ENCODE peak calls at places on chromosomes 6 and 20, in eight cellular contexts. One of them, this sample, is unnamed.

GRCh38 chr6:148716811-148717210 is 30.0 kb upstream of the UST start:
- DNase-seq in astrocyte: no peak
- DNase-seq in neural progenitor cell: no peak
- DNase-seq in CD8-positive, alpha-beta T cell: no peak
- DNase-seq in psoas muscle: no peak
- DNase-seq in suprapubic skin: no peak
- DNase-seq in BE2C: no peak
- DNase-seq in heart right ventricle: no peak
- DNase-seq in this sample: no peak

GRCh38 chr6:128597004-128597403 is 76.6 kb upstream of the PTPRK start:
- DNase-seq in BE2C: no peak
- DNase-seq in CD8-positive, alpha-beta T cell: no peak
- DNase-seq in psoas muscle: no peak
- DNase-seq in heart right ventricle: no peak
- DNase-seq in suprapubic skin: no peak
- DNase-seq in neural progenitor cell: no peak
- DNase-seq in astrocyte: no peak
- DNase-seq in this sample: no peak

GRCh38 chr6:56235245-56235644 is 12.1 kb downstream of the COL21A1 start:
- DNase-seq in BE2C: no peak
- DNase-seq in astrocyte: no peak
- DNase-seq in heart right ventricle: no peak
- DNase-seq in psoas muscle: no peak
- DNase-seq in CD8-positive, alpha-beta T cell: no peak
- DNase-seq in suprapubic skin: no peak
- DNase-seq in neural progenitor cell: no peak
- DNase-seq in this sample: no peak

GRCh38 chr20:10790013-10790412 is 116.2 kb upstream of the JAG1 start:
- DNase-seq in suprapubic skin: no peak
- DNase-seq in CD8-positive, alpha-beta T cell: no peak
- DNase-seq in BE2C: no peak
- DNase-seq in neural progenitor cell: no peak
- DNase-seq in astrocyte: no peak
- DNase-seq in psoas muscle: no peak
- DNase-seq in heart right ventricle: no peak
- DNase-seq in this sample: no peak

GRCh38 chr20:1320016-1320415 is 8.9 kb downstream of the SDCBP2 start:
- DNase-seq in CD8-positive, alpha-beta T cell: no peak
- DNase-seq in heart right ventricle: no peak
- DNase-seq in neural progenitor cell: no peak
- DNase-seq in BE2C: no peak
- DNase-seq in astrocyte: no peak
- DNase-seq in psoas muscle: no peak
- DNase-seq in suprapubic skin: no peak
- DNase-seq in this sample: no peak

GRCh38 chr6:116580198-116580597 is 8.9 kb downstream of the RWDD1 start:
- DNase-seq in BE2C: no peak
- DNase-seq in suprapubic skin: no peak
- DNase-seq in neural progenitor cell: no peak
- DNase-seq in heart right ventricle: no peak
- DNase-seq in psoas muscle: no peak
- DNase-seq in astrocyte: peak; percentile 69
- DNase-seq in CD8-positive, alpha-beta T cell: no peak
- DNase-seq in this sample: no peak

GRCh38 chr6:4388675-4389074 is 253.3 kb upstream of the ECI2 start:
- DNase-seq in psoas muscle: no peak
- DNase-seq in astrocyte: no peak
- DNase-seq in suprapubic skin: no peak
- DNase-seq in CD8-positive, alpha-beta T cell: no peak
- DNase-seq in neural progenitor cell: peak; percentile 48
- DNase-seq in heart right ventricle: no peak
- DNase-seq in BE2C: no peak
- DNase-seq in this sample: no peak

GRCh38 chr20:7161690-7162089 is 394.2 kb downstream of the BMP2 start:
- DNase-seq in astrocyte: no peak
- DNase-seq in suprapubic skin: no peak
- DNase-seq in neural progenitor cell: peak; percentile 32
- DNase-seq in heart right ventricle: peak; percentile 13
- DNase-seq in psoas muscle: no peak
- DNase-seq in BE2C: no peak
- DNase-seq in CD8-positive, alpha-beta T cell: no peak
- DNase-seq in this sample: no peak

GRCh38 chr6:40907198-40907701 is 131.8 kb downstream of the UNC5CL start:
- DNase-seq in astrocyte: peak; percentile 43
- DNase-seq in neural progenitor cell: no peak
- DNase-seq in heart right ventricle: peak; percentile 9
- DNase-seq in CD8-positive, alpha-beta T cell: no peak
- DNase-seq in suprapubic skin: no peak
- DNase-seq in psoas muscle: no peak
- DNase-seq in BE2C: peak; percentile 85
- DNase-seq in this sample: no peak

GRCh38 chr20:17806739-17807441 is 107.1 kb downstream of the BANF2 start:
- DNase-seq in astrocyte: peak; percentile 78
- DNase-seq in suprapubic skin: peak; percentile 81
- DNase-seq in neural progenitor cell: no peak
- DNase-seq in heart right ventricle: peak; percentile 88
- DNase-seq in BE2C: peak; percentile 33
- DNase-seq in psoas muscle: peak; percentile 82
- DNase-seq in CD8-positive, alpha-beta T cell: no peak
- DNase-seq in this sample: peak; percentile 48

GRCh38 chr6:146410851-146411595 is 132.6 kb upstream of the RAB32 start:
- DNase-seq in CD8-positive, alpha-beta T cell: no peak
- DNase-seq in suprapubic skin: no peak
- DNase-seq in neural progenitor cell: no peak
- DNase-seq in heart right ventricle: no peak
- DNase-seq in BE2C: no peak
- DNase-seq in psoas muscle: no peak
- DNase-seq in astrocyte: peak; percentile 14
- DNase-seq in this sample: no peak

GRCh38 chr6:159375014-159375413 is 205.8 kb downstream of the FNDC1 start:
- DNase-seq in heart right ventricle: no peak
- DNase-seq in neural progenitor cell: no peak
- DNase-seq in BE2C: no peak
- DNase-seq in suprapubic skin: no peak
- DNase-seq in psoas muscle: no peak
- DNase-seq in astrocyte: no peak
- DNase-seq in CD8-positive, alpha-beta T cell: no peak
- DNase-seq in this sample: no peak

GRCh38 chr6:159376443-159377182 is 207.4 kb downstream of the FNDC1 start:
- DNase-seq in psoas muscle: no peak
- DNase-seq in suprapubic skin: no peak
- DNase-seq in astrocyte: peak; percentile 37
- DNase-seq in heart right ventricle: no peak
- DNase-seq in CD8-positive, alpha-beta T cell: no peak
- DNase-seq in BE2C: no peak
- DNase-seq in neural progenitor cell: no peak
- DNase-seq in this sample: no peak

DNA sequence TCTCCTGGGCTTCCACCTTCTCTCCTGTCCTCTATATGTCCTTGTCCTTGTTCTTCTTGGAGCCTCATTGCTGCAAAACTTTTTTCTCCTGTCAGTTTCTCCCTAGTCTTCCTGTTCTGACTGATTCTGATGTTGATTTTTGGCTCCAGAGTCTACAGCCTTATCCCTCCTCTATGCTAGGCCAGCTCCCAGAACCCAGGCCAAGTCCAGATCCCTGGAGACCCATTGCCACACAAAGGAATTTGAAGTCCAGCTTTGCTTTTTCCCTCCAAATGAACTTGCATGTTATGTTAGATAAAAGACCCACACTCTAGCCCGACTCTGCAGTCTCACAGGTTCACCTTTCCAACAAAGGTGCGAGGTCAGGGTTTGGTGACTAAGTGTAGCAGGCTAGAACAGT is 203.1 kb downstream of the FNDC1 start:
- DNase-seq in suprapubic skin: no peak
- DNase-seq in psoas muscle: no peak
- DNase-seq in CD8-positive, alpha-beta T cell: no peak
- DNase-seq in astrocyte: no peak
- DNase-seq in heart right ventricle: no peak
- DNase-seq in BE2C: no peak
- DNase-seq in neural progenitor cell: no peak
- DNase-seq in this sample: peak; percentile 86
- H3K9me3 ChIP-seq in suprapubic skin: peaks cover 9% of the 10 kb centered on the region
- H3K9me3 ChIP-seq in psoas muscle: peaks cover 4% of the 10 kb centered on the region
- H3K9me3 ChIP-seq in CD8-positive, alpha-beta T cell: no peaks in the 10 kb centered on the region
- H3K9me3 ChIP-seq in astrocyte: no peaks in the 10 kb centered on the region
- H3K9me3 ChIP-seq in heart right ventricle: no peaks in the 10 kb centered on the region
- H3K9me3 ChIP-seq in BE2C: no peaks in the 10 kb centered on the region
- H3K9me3 ChIP-seq in neural progenitor cell: peaks cover 5% of the 10 kb centered on the region
- H3K9me3 ChIP-seq in this sample: no peaks in the 10 kb centered on the region

GRCh38 chr6:722608-723007 is 29.7 kb upstream of the EXOC2 start:
- DNase-seq in BE2C: no peak
- DNase-seq in suprapubic skin: no peak
- DNase-seq in heart right ventricle: no peak
- DNase-seq in neural progenitor cell: no peak
- DNase-seq in CD8-positive, alpha-beta T cell: no peak
- DNase-seq in astrocyte: peak; percentile 69
- DNase-seq in psoas muscle: no peak
- DNase-seq in this sample: no peak
- TF ChIP-seq CTCF in BE2C: no peak
- TF ChIP-seq CTCF in suprapubic skin: no peak
- TF ChIP-seq CTCF in heart right ventricle: no peak
- TF ChIP-seq CTCF in neural progenitor cell: no peak
- TF ChIP-seq CTCF in CD8-positive, alpha-beta T cell: no peak
- TF ChIP-seq CTCF in astrocyte: no peak
- TF ChIP-seq CTCF in psoas muscle: no peak
- TF ChIP-seq CTCF in this sample: no peak

GRCh38 chr6:157861814-157862213 is 38.8 kb downstream of the SNX9 start:
- DNase-seq in CD8-positive, alpha-beta T cell: no peak
- DNase-seq in neural progenitor cell: no peak
- DNase-seq in suprapubic skin: no peak
- DNase-seq in BE2C: no peak
- DNase-seq in astrocyte: peak; percentile 62
- DNase-seq in heart right ventricle: no peak
- DNase-seq in psoas muscle: no peak
- DNase-seq in this sample: no peak

GRCh38 chr6:157861184-157861583 is 38.1 kb downstream of the SNX9 start:
- DNase-seq in suprapubic skin: no peak
- DNase-seq in CD8-positive, alpha-beta T cell: no peak
- DNase-seq in psoas muscle: no peak
- DNase-seq in heart right ventricle: no peak
- DNase-seq in astrocyte: peak; percentile 36
- DNase-seq in BE2C: peak; percentile 17
- DNase-seq in neural progenitor cell: no peak
- DNase-seq in this sample: no peak

GRCh38 chr6:157867155-157867559 is 44.1 kb downstream of the SNX9 start:
- DNase-seq in suprapubic skin: no peak
- DNase-seq in heart right ventricle: no peak
- DNase-seq in CD8-positive, alpha-beta T cell: peak; percentile 26
- DNase-seq in BE2C: no peak
- DNase-seq in psoas muscle: no peak
- DNase-seq in neural progenitor cell: no peak
- DNase-seq in astrocyte: peak; percentile 41
- DNase-seq in this sample: no peak

GRCh38 chr6:157865249-157865648 is 42.2 kb downstream of the SNX9 start:
- DNase-seq in BE2C: peak; percentile 21
- DNase-seq in suprapubic skin: no peak
- DNase-seq in heart right ventricle: no peak
- DNase-seq in astrocyte: no peak
- DNase-seq in neural progenitor cell: no peak
- DNase-seq in CD8-positive, alpha-beta T cell: no peak
- DNase-seq in psoas muscle: no peak
- DNase-seq in this sample: no peak

GRCh38 chr6:157864185-157864761 is 41.2 kb downstream of the SNX9 start:
- DNase-seq in astrocyte: no peak
- DNase-seq in heart right ventricle: no peak
- DNase-seq in suprapubic skin: no peak
- DNase-seq in CD8-positive, alpha-beta T cell: no peak
- DNase-seq in psoas muscle: no peak
- DNase-seq in BE2C: no peak
- DNase-seq in neural progenitor cell: no peak
- DNase-seq in this sample: no peak
- H3K4me1 ChIP-seq in astrocyte: peaks cover 16% of the 10 kb centered on the region
- H3K4me1 ChIP-seq in heart right ventricle: peaks cover 38% of the 10 kb centered on the region
- H3K4me1 ChIP-seq in suprapubic skin: peaks cover 28% of the 10 kb centered on the region
- H3K4me1 ChIP-seq in CD8-positive, alpha-beta T cell: peaks cover 36% of the 10 kb centered on the region
- H3K4me1 ChIP-seq in psoas muscle: peaks cover 53% of the 10 kb centered on the region
- H3K4me1 ChIP-seq in BE2C: peaks cover 24% of the 10 kb centered on the region
- H3K4me1 ChIP-seq in neural progenitor cell: peaks cover 10% of the 10 kb centered on the region
- H3K4me1 ChIP-seq in this sample: no peaks in the 10 kb centered on the region

GRCh38 chr20:55919319-55919718 is 86.0 kb downstream of the CBLN4 start:
- DNase-seq in heart right ventricle: no peak
- DNase-seq in CD8-positive, alpha-beta T cell: no peak
- DNase-seq in psoas muscle: no peak
- DNase-seq in astrocyte: no peak
- DNase-seq in neural progenitor cell: no peak
- DNase-seq in suprapubic skin: no peak
- DNase-seq in BE2C: no peak
- DNase-seq in this sample: no peak
- H3K9me3 ChIP-seq in heart right ventricle: no peaks in the 10 kb centered on the region
- H3K9me3 ChIP-seq in CD8-positive, alpha-beta T cell: no peaks in the 10 kb centered on the region
- H3K9me3 ChIP-seq in psoas muscle: peaks cover 2% of the 10 kb centered on the region
- H3K9me3 ChIP-seq in astrocyte: no peaks in the 10 kb centered on the region
- H3K9me3 ChIP-seq in neural progenitor cell: peaks cover 35% of the 10 kb centered on the region
- H3K9me3 ChIP-seq in suprapubic skin: no peaks in the 10 kb centered on the region
- H3K9me3 ChIP-seq in BE2C: no peaks in the 10 kb centered on the region
- H3K9me3 ChIP-seq in this sample: no peaks in the 10 kb centered on the region

This sample was measured in tibial artery.